ENCODE peak calls at places on chromosomes 2 and 18, in eight cellular contexts. X is lower lobe of right lung; M is Caki2; F is iPS-NIHi11; I is body of pancreas; E is astrocyte; Y is activated naive CD4-positive, alpha-beta T cell treated with anti-CD3 and anti-CD28 coated beads, Interleukin-2, amount 10 ng/mL, durations not matched to agents 7 days and 5 days; P is activated T-helper 2 cell treated with anti-CD3 and anti-CD28 coated beads, Interferon-gamma antibody, Interleukin-2, Interleukin-4, amounts not matched to agents 10 μg/mL and 5 μg/mL and 100 μg/mL, durations not matched to agents 14 hours and 24 hours and 36 hours. T is an unnamed sample.

GRCh38 chr18:60809937-60810336 is 437.4 kb upstream of the MC4R start:
- DNase-seq in X (no peak), M (no peak), E (no peak), I (no peak), F (no peak), Y (no peak), P (no peak), T (no peak)

GRCh38 chr2:130808482-130809268 is 28.0 kb upstream of the ARHGEF4 start:
- DNase-seq in I (no peak), E (no peak), M (no peak), P (no peak), X (no peak), Y (no peak), F (no peak), T (no peak)

GRCh38 chr2:166671235-166671634 is 177.2 kb upstream of the SCN7A start:
- DNase-seq in I (no peak), X (no peak), F (no peak), M (no peak), P (no peak), E (peak), Y (no peak), T (no peak)

GRCh38 chr2:39432701-39433100 is 4.4 kb downstream of the MAP4K3 start:
- DNase-seq in M (no peak), X (no peak), F (no peak), Y (no peak), P (no peak), I (no peak), E (no peak), T (no peak)

GRCh38 chr2:25362564-25363145 is 20.9 kb upstream of the DNMT3A start:
- DNase-seq in X (peak), P (peak), E (no peak), M (no peak), I (no peak), Y (peak), F (no peak), T (no peak)

GRCh38 chr2:178143481-178143880 is 31.2 kb downstream of the RBM45 start:
- DNase-seq in X (no peak), Y (no peak), P (no peak), I (no peak), E (no peak), F (no peak), M (no peak), T (no peak)

GRCh38 chr18:69387181-69387580 is 13.5 kb upstream of the DOK6 start:
- DNase-seq in P (no peak), X (no peak), Y (no peak), I (no peak), F (no peak), E (no peak), M (no peak), T (no peak)

GRCh38 chr2:152456262-152456661 is 121.3 kb downstream of the FMNL2 start:
- DNase-seq in E (peak), I (no peak), F (no peak), P (no peak), Y (no peak), X (no peak), M (no peak), T (no peak)

GRCh38 chr2:37819228-37819627 is 105.9 kb upstream of the RMDN2 start:
- DNase-seq in M (no peak), P (no peak), E (peak), I (no peak), X (no peak), Y (no peak), F (no peak), T (no peak)

GRCh38 chr2:217890445-217890844 is 112.3 kb downstream of the TNS1 start:
- DNase-seq in M (peak), E (peak), X (no peak), P (no peak), I (no peak), Y (no peak), F (no peak), T (no peak)

GRCh38 chr2:99636432-99637034 is 146.7 kb upstream of the REV1 start:
- DNase-seq in I (peak), M (no peak), Y (no peak), E (no peak), P (no peak), X (peak), F (no peak), T (peak)

GRCh38 chr2:239425496-239426098 is 24.8 kb upstream of the HDAC4 start:
- DNase-seq in F (no peak), I (no peak), X (no peak), Y (no peak), E (no peak), P (no peak), M (no peak), T (no peak)

GRCh38 chr18:48173557-48173956 is 235.6 kb downstream of the ZBTB7C start:
- DNase-seq in P (no peak), M (no peak), F (no peak), E (no peak), I (no peak), X (no peak), Y (no peak), T (no peak)

GRCh38 chr2:29527947-29528346 is 393.4 kb downstream of the ALK start:
- DNase-seq in F (no peak), E (no peak), I (no peak), P (no peak), X (no peak), M (no peak), Y (no peak), T (no peak)